ENCODE peak calls at places on chromosomes 6 and 20, in four cellular contexts. O is HepG2, H is HCT116, A is H1. Y is an unnamed sample.
A peak's percentile ranks its signal among the peaks of the same experiment; 100 is the strongest.

GRCh38 chr20:53736122-53736756 is 142.6 kb upstream of the ZNF217 start:
- DNase-seq in A (no peak), H (no peak), O (peak; percentile 55), Y (no peak)

GRCh38 chr20:43839793-43840199 is 74.9 kb upstream of the TOX2 start:
- DNase-seq in H (no peak), A (peak; percentile 6), O (no peak), Y (no peak)

GRCh38 chr20:25510202-25510601 is 75.1 kb downstream of the NINL start:
- DNase-seq in H (no peak), A (no peak), O (no peak), Y (no peak)

GRCh38 chr20:663315-664090 is 10.5 kb upstream of the SRXN1 start:
- DNase-seq in H (no peak), O (no peak), A (peak; percentile 74), Y (no peak)

GRCh38 chr20:49684335-49684997 is 29.2 kb downstream of the B4GALT5 start:
- DNase-seq in O (no peak), A (no peak), H (no peak), Y (no peak)

GRCh38 chr6:89979473-89980119 is 85.3 kb downstream of the GJA10 start:
- DNase-seq in H (no peak), A (no peak), O (no peak), Y (no peak)

GRCh38 chr20:62602550-62602949 is 39.8 kb upstream of the SLCO4A1 start:
- DNase-seq in A (no peak), O (no peak), H (no peak), Y (peak; percentile 29)

GRCh38 chr6:37994238-37994637 is 174.7 kb downstream of the ZFAND3 start:
- DNase-seq in O (no peak), H (no peak), A (no peak), Y (no peak)

GRCh38 chr6:150940951-150941350 is 75.4 kb downstream of the MTHFD1L start:
- DNase-seq in H (no peak), O (no peak), A (no peak), Y (no peak)

GRCh38 chr6:105489213-105489525 is 86.3 kb upstream of the PREP start:
- DNase-seq in H (no peak), A (no peak), O (no peak), Y (no peak)

GRCh38 chr20:17870063-17870740 is 98.4 kb downstream of the SNX5 start:
- DNase-seq in H (no peak), A (no peak), O (no peak), Y (no peak)

GRCh38 chr20:24842591-24843442 is 106.3 kb upstream of the CST7 start:
- DNase-seq in O (no peak), H (no peak), A (no peak), Y (no peak)

GRCh38 chr6:12359051-12359450 is 68.9 kb downstream of the EDN1 start:
- DNase-seq in H (no peak), A (no peak), O (no peak), Y (no peak)

DNA sequence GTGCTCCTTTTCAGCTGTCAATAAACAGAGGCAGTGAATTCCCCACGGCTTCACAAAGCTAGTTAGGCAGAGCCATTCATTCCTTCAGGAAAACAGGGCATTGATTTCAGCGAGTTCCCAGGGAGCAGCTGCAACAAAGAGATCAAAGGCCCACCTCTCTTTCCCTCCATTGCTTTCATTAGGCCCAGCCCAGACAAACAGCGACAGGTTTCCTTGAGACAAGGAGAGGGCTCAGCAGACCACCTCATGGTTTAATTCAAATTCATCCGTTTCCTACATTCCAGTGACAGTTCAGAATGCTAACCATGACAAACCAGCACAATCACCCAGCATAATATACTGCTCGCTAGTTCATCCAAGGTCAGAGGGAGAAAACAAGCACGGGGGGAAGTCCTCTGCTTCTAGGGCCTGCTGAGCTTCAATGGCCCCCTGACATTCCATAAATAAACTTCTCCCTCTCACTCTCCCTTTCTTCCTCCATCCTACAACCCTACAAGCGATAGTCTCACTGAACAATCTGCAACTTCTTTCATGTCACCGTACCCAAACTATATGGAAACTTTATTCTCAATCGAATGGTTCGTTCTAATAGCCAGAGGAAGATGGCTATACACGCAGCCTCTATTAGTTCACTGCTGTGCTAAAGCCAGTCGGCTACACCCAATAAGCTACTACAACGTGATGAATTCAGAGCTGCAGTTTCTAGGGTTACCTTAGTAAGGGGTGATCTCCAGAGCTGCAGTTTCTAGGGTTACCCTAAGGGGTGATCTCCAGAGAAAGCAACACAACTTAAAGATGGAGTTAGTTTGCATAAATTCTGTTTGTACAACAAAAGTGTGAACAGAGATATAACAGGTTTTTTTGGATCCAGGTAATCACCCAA is 34.7 kb downstream of the PLAGL1 start:
- DNase-seq in H (no peak), O (peak; percentile 35), A (peak; percentile 57), Y (no peak)
- TF ChIP-seq SP1 in H (no peak), O (no peak), A (peak; percentile 84), Y (no peak)

DNA sequence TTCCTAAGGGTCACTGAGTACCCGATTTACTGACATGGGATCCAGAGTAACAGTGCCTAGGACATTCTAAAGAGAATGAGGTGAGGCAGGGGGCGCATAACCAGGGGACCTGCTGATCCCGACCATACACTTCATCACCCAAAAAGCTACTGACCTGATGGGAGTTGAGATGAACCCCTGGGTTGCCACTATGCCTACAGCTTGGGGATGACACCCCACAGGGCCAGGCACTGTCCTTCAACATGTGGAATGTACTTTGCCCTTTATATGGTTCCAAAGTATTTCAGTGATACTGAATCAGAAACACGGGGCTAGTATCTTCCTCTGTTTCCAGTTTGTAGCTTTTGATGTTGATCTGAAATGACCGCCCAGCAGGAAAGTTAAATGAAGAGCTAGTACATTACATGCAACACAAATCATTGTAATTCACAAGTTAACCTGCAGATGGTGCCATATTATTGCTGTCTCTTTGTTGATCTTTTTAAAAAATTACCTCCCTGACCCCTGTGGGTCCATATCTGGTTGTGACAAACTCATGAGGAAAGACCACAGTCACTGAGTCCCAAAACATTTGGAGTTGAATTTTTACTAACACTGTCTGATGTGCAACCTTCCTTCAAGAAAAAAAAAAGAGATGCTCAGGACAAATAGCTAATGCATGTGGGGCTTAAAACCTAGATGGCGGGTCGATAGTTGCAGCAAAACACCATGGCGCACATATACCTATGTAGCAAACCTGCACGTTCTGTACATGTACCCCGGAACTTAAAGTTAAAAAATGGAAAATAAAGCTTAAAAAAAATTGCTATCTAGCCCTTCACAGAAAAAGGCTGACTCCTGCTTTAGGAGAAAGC is 42.7 kb upstream of the GCNT2 start:
- DNase-seq in A (no peak), O (peak; percentile 58), H (peak; percentile 41), Y (peak; percentile 59)
- TF ChIP-seq ZNF274 in A (no peak), O (no peak), H (no peak), Y (no peak)

DNA sequence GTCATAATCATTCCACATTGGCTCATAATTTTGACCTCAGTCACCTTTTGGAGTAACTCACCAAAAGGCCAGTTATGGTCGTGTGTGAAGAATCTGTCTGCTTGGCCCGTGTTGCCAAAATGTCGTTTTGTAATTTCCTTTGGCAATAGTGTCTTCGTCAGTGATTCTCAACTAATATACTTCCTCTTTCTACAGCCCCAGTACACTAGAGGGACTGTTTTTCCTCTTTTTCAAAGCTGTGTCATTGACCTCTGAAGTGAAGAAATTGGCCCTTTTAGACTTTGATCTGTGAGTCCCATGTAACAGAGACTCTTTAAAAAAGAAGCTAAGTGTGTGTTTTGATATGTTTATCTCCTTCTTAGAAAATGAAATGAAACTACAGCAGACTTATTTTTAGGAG is 5.2 kb downstream of the FOXO3 start:
- DNase-seq in A (no peak), O (peak; percentile 81), H (no peak), Y (no peak)
- TF ChIP-seq SP1 in A (no peak), O (no peak), H (no peak), Y (no peak)

GRCh38 chr6:157770946-157771345 is 52.1 kb upstream of the SNX9 start:
- DNase-seq in A (no peak), O (no peak), H (no peak), Y (no peak)
- TF ChIP-seq ZNF274 in A (no peak), O (no peak), H (no peak), Y (no peak)

Y was measured in K562.